ENCODE peak calls at places on chromosomes 2 and 18, in ten cellular contexts. K is cardiac muscle cell, O is OCI-LY7, Q is lower leg skin, B is colonic mucosa, U is astrocyte of the spinal cord, Y is ovary, M is HFF-Myc, N is choroid plexus epithelial cell, F is A549. I is an unnamed sample.

GRCh38 chr2:40096360-40096759 is 317.3 kb upstream of the THUMPD2 start:
- DNase-seq in K (no peak), O (no peak), Q (no peak), B (no peak), U (peak; percentile 65), Y (no peak), M (no peak), N (peak; percentile 42), F (peak; percentile 44), I (peak; percentile 28)

GRCh38 chr18:34493566-34494358 is 216.3 kb upstream of the DTNA start:
- DNase-seq in K (peak; percentile 74), O (no peak), Q (no peak), B (no peak), U (peak; percentile 15), Y (peak; percentile 24), M (no peak), N (peak; percentile 6), F (no peak), I (no peak)

GRCh38 chr2:150856596-150857281 is 369.3 kb upstream of the RND3 start:
- DNase-seq in K (no peak), O (no peak), Q (no peak), B (no peak), U (no peak), Y (no peak), M (no peak), N (no peak), F (no peak), I (no peak)

GRCh38 chr18:79754022-79754761 is 43.5 kb upstream of the KCNG2 start:
- DNase-seq in K (no peak), O (no peak), Q (peak; percentile 76), B (no peak), U (no peak), Y (no peak), M (no peak), N (no peak), F (no peak), I (no peak)

GRCh38 chr2:86275384-86275799 is 62.0 kb downstream of the REEP1 start:
- DNase-seq in K (no peak), O (no peak), Q (peak; percentile 43), B (peak; percentile 55), U (no peak), Y (no peak), M (no peak), N (no peak), F (no peak), I (no peak)

GRCh38 chr2:160613466-160614153 is 120.0 kb upstream of the RBMS1 start:
- DNase-seq in K (no peak), O (no peak), Q (no peak), B (no peak), U (peak; percentile 88), Y (no peak), M (peak; percentile 68), N (peak; percentile 75), F (no peak), I (peak; percentile 64)

GRCh38 chr2:240429341-240429871 is 6.1 kb upstream of the GPC1 start:
- DNase-seq in K (no peak), O (no peak), Q (peak; percentile 72), B (no peak), U (no peak), Y (peak; percentile 13), M (no peak), N (no peak), F (no peak), I (no peak)

GRCh38 chr2:1157107-1157506 is 206.5 kb downstream of the SNTG2 start:
- DNase-seq in K (no peak), O (no peak), Q (no peak), B (no peak), U (no peak), Y (no peak), M (no peak), N (no peak), F (no peak), I (no peak)

GRCh38 chr2:28684142-28684858 is 67.3 kb upstream of the PPP1CB start:
- DNase-seq in K (no peak), O (no peak), Q (no peak), B (no peak), U (no peak), Y (no peak), M (no peak), N (no peak), F (no peak), I (no peak)

GRCh38 chr2:58064136-58064535 is 17.5 kb downstream of the VRK2 start:
- DNase-seq in K (no peak), O (no peak), Q (no peak), B (no peak), U (no peak), Y (no peak), M (no peak), N (no peak), F (no peak), I (no peak)

GRCh38 chr2:239583879-239584859 is 183.3 kb upstream of the HDAC4 start:
- DNase-seq in K (no peak), O (no peak), Q (no peak), B (no peak), U (no peak), Y (no peak), M (no peak), N (no peak), F (no peak), I (no peak)

GRCh38 chr2:16653799-16654198 is 11.8 kb downstream of the CYRIA start:
- DNase-seq in K (no peak), O (no peak), Q (peak; percentile 78), B (no peak), U (no peak), Y (no peak), M (no peak), N (no peak), F (no peak), I (no peak)

DNA sequence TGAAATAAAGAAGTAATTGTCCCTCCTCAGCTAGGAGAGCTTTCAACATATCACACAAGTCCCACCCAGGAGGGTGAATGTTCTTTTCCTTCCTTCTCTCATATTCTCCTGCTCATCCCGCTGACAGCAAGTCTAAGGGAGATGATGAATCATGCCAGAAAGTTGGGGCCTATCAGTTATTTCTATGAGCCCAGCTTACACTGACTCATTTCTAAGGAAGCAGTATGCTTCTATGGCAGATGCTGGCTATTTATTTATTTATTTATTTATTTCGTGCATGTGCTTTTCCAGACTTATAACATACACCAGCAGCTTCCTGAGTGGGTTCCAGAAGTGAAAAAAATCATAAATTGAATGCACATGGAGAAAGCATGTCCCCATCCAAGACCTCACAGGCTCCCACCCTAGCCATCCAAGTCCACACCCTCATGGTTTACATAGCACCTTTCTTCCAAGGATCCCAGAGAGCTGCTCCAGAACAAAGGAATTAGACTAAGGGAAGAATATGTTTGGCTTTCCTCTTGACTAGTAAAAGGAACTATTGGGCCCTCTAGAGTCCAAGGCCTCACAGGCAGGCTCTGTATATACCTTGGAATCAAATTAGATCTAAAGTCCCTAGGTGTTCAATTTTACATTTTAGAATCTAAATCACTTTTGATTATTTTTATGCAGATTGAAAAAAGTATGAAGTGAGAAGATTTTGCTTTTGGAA is 1074.2 kb upstream of the ZEB2 start:
- DNase-seq in K (peak; percentile 10), O (no peak), Q (no peak), B (no peak), U (peak; percentile 85), Y (no peak), M (peak; percentile 72), N (peak; percentile 95), F (peak; percentile 73), I (peak; percentile 77)
- TF ChIP-seq CTCF in K (peak; percentile 36), O (no peak), Q (no peak), B (no peak), U (peak; percentile 37), Y (no peak), M (peak; percentile 36), N (peak; percentile 47), F (no peak), I (no peak)

GRCh38 chr2:176830362-176830761 is 382.2 kb upstream of the HNRNPA3 start:
- DNase-seq in K (peak; percentile 13), O (peak; percentile 29), Q (no peak), B (no peak), U (no peak), Y (no peak), M (no peak), N (no peak), F (peak; percentile 14), I (peak; percentile 18)
- TF ChIP-seq CTCF in K (no peak), O (peak; percentile 70), Q (no peak), B (no peak), U (no peak), Y (no peak), M (no peak), N (no peak), F (no peak), I (no peak)

DNA sequence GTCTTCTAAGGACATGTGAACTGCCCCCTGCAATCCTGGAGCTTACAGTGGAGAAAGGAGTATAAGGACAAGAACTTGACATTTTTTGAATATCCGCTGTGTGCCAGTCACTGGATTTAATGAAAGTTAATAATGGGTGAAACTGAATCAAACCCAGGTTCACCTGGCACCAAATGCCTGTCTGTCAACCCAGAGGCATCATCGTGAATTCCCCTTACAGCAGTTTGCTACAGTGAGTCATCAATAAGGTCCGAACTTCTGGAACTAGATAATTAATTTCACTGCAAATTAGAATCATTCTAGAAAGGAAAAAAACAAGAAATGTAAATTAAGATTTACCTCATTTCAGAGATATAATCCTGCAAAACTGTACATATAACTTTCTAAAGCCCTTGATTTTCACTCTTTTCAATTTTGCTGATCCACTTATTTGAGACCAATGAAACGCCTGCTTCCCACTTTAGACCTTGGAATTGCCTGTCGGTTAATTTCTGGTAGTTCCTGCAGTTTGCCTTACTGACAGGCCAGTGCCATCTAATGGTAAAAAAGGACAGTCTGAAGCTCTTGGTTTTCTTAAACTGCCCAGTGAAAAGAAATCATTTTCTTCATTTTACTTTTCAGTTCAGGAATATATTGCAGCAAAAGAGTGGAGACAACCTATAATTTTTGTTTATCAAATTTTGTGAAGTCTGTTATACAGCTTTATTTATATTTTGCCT is 8.2 kb downstream of the DSG2 start:
- DNase-seq in K (no peak), O (no peak), Q (no peak), B (no peak), U (peak; percentile 43), Y (no peak), M (no peak), N (peak; percentile 78), F (peak; percentile 63), I (peak; percentile 42)
- TF ChIP-seq CTCF in K (peak; percentile 37), O (peak; percentile 22), Q (no peak), B (peak; percentile 22), U (peak; percentile 52), Y (no peak), M (no peak), N (peak; percentile 71), F (peak; percentile 48), I (peak; percentile 35)

GRCh38 chr2:198476007-198476406 is 671.6 kb downstream of the PLCL1 start:
- DNase-seq in K (no peak), O (no peak), Q (no peak), B (no peak), U (no peak), Y (no peak), M (no peak), N (no peak), F (no peak), I (no peak)

GRCh38 chr2:198465970-198466369 is 661.6 kb downstream of the PLCL1 start:
- DNase-seq in K (no peak), O (no peak), Q (no peak), B (no peak), U (no peak), Y (no peak), M (no peak), N (no peak), F (no peak), I (no peak)

DNA sequence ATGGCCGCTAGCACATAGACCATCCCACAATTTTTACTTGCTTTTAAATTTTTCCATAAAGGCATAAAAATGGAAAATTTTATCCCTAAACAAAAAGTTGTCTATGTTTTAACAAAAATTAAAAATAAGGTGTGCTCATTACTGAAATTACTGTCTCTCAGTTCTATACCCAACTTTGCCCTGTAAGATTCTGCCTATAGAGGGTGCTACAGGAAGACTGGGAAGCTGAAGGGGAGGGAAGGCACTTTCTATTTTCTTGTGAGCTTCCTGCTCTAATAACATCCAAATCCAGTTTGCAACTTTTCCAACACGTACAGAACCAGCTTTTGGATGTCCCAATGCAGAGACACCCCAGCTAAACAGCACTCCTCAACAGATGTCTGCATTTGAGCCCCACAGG is 666.9 kb downstream of the PLCL1 start:
- DNase-seq in K (peak; percentile 8), O (peak; percentile 24), Q (no peak), B (peak; percentile 22), U (no peak), Y (no peak), M (no peak), N (no peak), F (no peak), I (peak; percentile 9)
- TF ChIP-seq CTCF in K (no peak), O (peak; percentile 75), Q (no peak), B (peak; percentile 29), U (no peak), Y (no peak), M (peak; percentile 14), N (no peak), F (no peak), I (no peak)

I was measured in MCF 10A.